ENCODE peak calls at places on chromosomes 6 and 20, in four cellular contexts. Q, B, M and A are unnamed samples.

GRCh38 chr6:128672023-128672422 is 151.6 kb upstream of the PTPRK start:
- DNase-seq in M (no peak), B (no peak), Q (no peak), A (no peak)

GRCh38 chr6:170080828-170081368 is 210.0 kb downstream of the DLL1 start:
- DNase-seq in M (no peak), B (no peak), Q (no peak), A (no peak)

GRCh38 chr20:4091332-4092135 is 76.2 kb upstream of the RNF24 start:
- DNase-seq in B (peak), Q (no peak), M (peak), A (peak)

GRCh38 chr6:134714113-134714512 is 235.8 kb downstream of the ALDH8A1 start:
- DNase-seq in B (no peak), M (no peak), Q (no peak), A (no peak)

GRCh38 chr6:114432380-114432779 is 89.6 kb upstream of the HS3ST5 start:
- DNase-seq in M (no peak), B (no peak), Q (no peak), A (no peak)

GRCh38 chr6:31362751-31363150 is 5.8 kb upstream of the HLA-B start:
- DNase-seq in B (no peak), M (no peak), Q (no peak), A (no peak)

GRCh38 chr6:111795558-111795957 is 77.7 kb downstream of the FYN start:
- DNase-seq in M (no peak), Q (no peak), B (no peak), A (no peak)

GRCh38 chr20:18628330-18628941 is 40.6 kb downstream of the DTD1 start:
- DNase-seq in Q (no peak), B (no peak), M (peak), A (no peak)

GRCh38 chr20:3557237-3557636 is 86.4 kb downstream of the ATRN start:
- DNase-seq in B (no peak), M (no peak), Q (no peak), A (no peak)

GRCh38 chr6:47112311-47112710 is 70.2 kb upstream of the ADGRF1 start:
- DNase-seq in Q (no peak), B (no peak), M (no peak), A (no peak)

GRCh38 chr6:117389227-117390057 is 36.3 kb downstream of the ROS1 start:
- DNase-seq in Q (no peak), M (no peak), B (no peak), A (no peak)

GRCh38 chr20:53321596-53321995 is 272.0 kb downstream of the ZNF217 start:
- DNase-seq in B (no peak), Q (no peak), M (no peak), A (no peak)